ENCODE peak calls at places on chromosomes 13 and 19, in eight cellular contexts. One of them, this sample, is unnamed.

GRCh38 chr13:49443327-49443688 is 556 bp downstream of the CAB39L start:
- DNase-seq in osteoblast: no peak
- DNase-seq in CD8-positive, alpha-beta memory T cell: no peak
- DNase-seq in BE2C: no peak
- DNase-seq in heart left ventricle: no peak
- DNase-seq in heart right ventricle: no peak
- DNase-seq in NT2/D1: no peak
- DNase-seq in body of pancreas: no peak
- DNase-seq in this sample: peak; percentile 20

GRCh38 chr13:25977216-25977615 is 74.6 kb downstream of the SHISA2 start:
- DNase-seq in body of pancreas: peak; percentile 19
- DNase-seq in heart right ventricle: no peak
- DNase-seq in NT2/D1: peak; percentile 60
- DNase-seq in BE2C: no peak
- DNase-seq in heart left ventricle: no peak
- DNase-seq in CD8-positive, alpha-beta memory T cell: no peak
- DNase-seq in osteoblast: no peak
- DNase-seq in this sample: peak; percentile 78

GRCh38 chr19:7199613-7200533 is 94.3 kb downstream of the INSR start:
- DNase-seq in heart right ventricle: no peak
- DNase-seq in body of pancreas: peak; percentile 74
- DNase-seq in NT2/D1: no peak
- DNase-seq in BE2C: no peak
- DNase-seq in CD8-positive, alpha-beta memory T cell: no peak
- DNase-seq in heart left ventricle: no peak
- DNase-seq in osteoblast: peak; percentile 45
- DNase-seq in this sample: no peak

GRCh38 chr13:74132768-74133656 is 1.2 kb downstream of the KLF12 start:
- DNase-seq in CD8-positive, alpha-beta memory T cell: peak; percentile 70
- DNase-seq in body of pancreas: no peak
- DNase-seq in heart right ventricle: peak; percentile 32
- DNase-seq in osteoblast: peak; percentile 74
- DNase-seq in BE2C: peak; percentile 27
- DNase-seq in heart left ventricle: peak; percentile 51
- DNase-seq in NT2/D1: peak; percentile 25
- DNase-seq in this sample: peak; percentile 56

GRCh38 chr13:46642254-46642653 is 89.3 kb downstream of the LRCH1 start:
- DNase-seq in osteoblast: no peak
- DNase-seq in heart right ventricle: no peak
- DNase-seq in body of pancreas: no peak
- DNase-seq in heart left ventricle: no peak
- DNase-seq in CD8-positive, alpha-beta memory T cell: no peak
- DNase-seq in BE2C: no peak
- DNase-seq in NT2/D1: no peak
- DNase-seq in this sample: no peak

GRCh38 chr19:30256510-30256850 is 115.7 kb upstream of the ZNF536 start:
- DNase-seq in heart left ventricle: no peak
- DNase-seq in osteoblast: no peak
- DNase-seq in body of pancreas: no peak
- DNase-seq in BE2C: peak; percentile 28
- DNase-seq in NT2/D1: no peak
- DNase-seq in CD8-positive, alpha-beta memory T cell: no peak
- DNase-seq in heart right ventricle: no peak
- DNase-seq in this sample: no peak

GRCh38 chr19:16330368-16330801 is 5.8 kb downstream of the KLF2 start:
- DNase-seq in osteoblast: peak; percentile 95
- DNase-seq in heart left ventricle: peak; percentile 75
- DNase-seq in NT2/D1: no peak
- DNase-seq in BE2C: peak; percentile 18
- DNase-seq in heart right ventricle: peak; percentile 66
- DNase-seq in CD8-positive, alpha-beta memory T cell: peak; percentile 98
- DNase-seq in body of pancreas: peak; percentile 66
- DNase-seq in this sample: no peak

GRCh38 chr13:100825551-100825950 is 151.0 kb upstream of the TMTC4 start:
- DNase-seq in BE2C: no peak
- DNase-seq in heart right ventricle: no peak
- DNase-seq in NT2/D1: no peak
- DNase-seq in heart left ventricle: no peak
- DNase-seq in osteoblast: no peak
- DNase-seq in body of pancreas: no peak
- DNase-seq in CD8-positive, alpha-beta memory T cell: no peak
- DNase-seq in this sample: no peak

GRCh38 chr19:56144396-56144795 is 3.3 kb downstream of the ZNF444 start:
- DNase-seq in CD8-positive, alpha-beta memory T cell: no peak
- DNase-seq in BE2C: no peak
- DNase-seq in body of pancreas: peak; percentile 56
- DNase-seq in NT2/D1: no peak
- DNase-seq in heart right ventricle: no peak
- DNase-seq in heart left ventricle: no peak
- DNase-seq in osteoblast: peak; percentile 90
- DNase-seq in this sample: no peak

GRCh38 chr13:40653558-40654318 is 12.7 kb downstream of the FOXO1 start:
- DNase-seq in BE2C: no peak
- DNase-seq in osteoblast: no peak
- DNase-seq in body of pancreas: no peak
- DNase-seq in CD8-positive, alpha-beta memory T cell: no peak
- DNase-seq in heart right ventricle: no peak
- DNase-seq in heart left ventricle: no peak
- DNase-seq in NT2/D1: no peak
- DNase-seq in this sample: no peak

GRCh38 chr19:39265321-39265916 is 2.8 kb upstream of the IFNL2 start:
- DNase-seq in osteoblast: peak; percentile 80
- DNase-seq in body of pancreas: no peak
- DNase-seq in CD8-positive, alpha-beta memory T cell: peak; percentile 41
- DNase-seq in NT2/D1: no peak
- DNase-seq in heart right ventricle: no peak
- DNase-seq in heart left ventricle: no peak
- DNase-seq in BE2C: peak; percentile 14
- DNase-seq in this sample: peak; percentile 82

GRCh38 chr19:5447700-5448311 is 7.4 kb upstream of the ZNRF4 start:
- DNase-seq in CD8-positive, alpha-beta memory T cell: no peak
- DNase-seq in osteoblast: no peak
- DNase-seq in heart left ventricle: no peak
- DNase-seq in heart right ventricle: no peak
- DNase-seq in body of pancreas: no peak
- DNase-seq in BE2C: no peak
- DNase-seq in NT2/D1: no peak
- DNase-seq in this sample: no peak

GRCh38 chr19:35354898-35355297 is 3.4 kb upstream of the FFAR3 start:
- DNase-seq in body of pancreas: no peak
- DNase-seq in heart left ventricle: no peak
- DNase-seq in CD8-positive, alpha-beta memory T cell: no peak
- DNase-seq in NT2/D1: no peak
- DNase-seq in BE2C: no peak
- DNase-seq in heart right ventricle: no peak
- DNase-seq in osteoblast: no peak
- DNase-seq in this sample: peak; percentile 6

GRCh38 chr19:45643024-45643926 is 4.1 kb upstream of the EML2 start:
- DNase-seq in NT2/D1: peak; percentile 74
- DNase-seq in osteoblast: peak; percentile 99
- DNase-seq in CD8-positive, alpha-beta memory T cell: peak; percentile 89
- DNase-seq in body of pancreas: peak; percentile 83
- DNase-seq in heart left ventricle: peak; percentile 81
- DNase-seq in BE2C: peak; percentile 92
- DNase-seq in heart right ventricle: peak; percentile 91
- DNase-seq in this sample: peak; percentile 95

GRCh38 chr13:57418067-57418677 is 213.4 kb upstream of the PCDH17 start:
- DNase-seq in heart left ventricle: no peak
- DNase-seq in body of pancreas: no peak
- DNase-seq in heart right ventricle: no peak
- DNase-seq in BE2C: no peak
- DNase-seq in CD8-positive, alpha-beta memory T cell: no peak
- DNase-seq in osteoblast: no peak
- DNase-seq in NT2/D1: no peak
- DNase-seq in this sample: no peak

GRCh38 chr13:51587372-51587771 is 3.1 kb downstream of the WDFY2 start:
- DNase-seq in osteoblast: no peak
- DNase-seq in body of pancreas: no peak
- DNase-seq in CD8-positive, alpha-beta memory T cell: no peak
- DNase-seq in BE2C: no peak
- DNase-seq in NT2/D1: no peak
- DNase-seq in heart left ventricle: no peak
- DNase-seq in heart right ventricle: no peak
- DNase-seq in this sample: no peak

GRCh38 chr13:98664047-98664446 is 87.1 kb upstream of the STK24 start:
- DNase-seq in body of pancreas: no peak
- DNase-seq in heart left ventricle: no peak
- DNase-seq in CD8-positive, alpha-beta memory T cell: no peak
- DNase-seq in NT2/D1: no peak
- DNase-seq in osteoblast: peak; percentile 91
- DNase-seq in BE2C: no peak
- DNase-seq in heart right ventricle: no peak
- DNase-seq in this sample: no peak

DNA sequence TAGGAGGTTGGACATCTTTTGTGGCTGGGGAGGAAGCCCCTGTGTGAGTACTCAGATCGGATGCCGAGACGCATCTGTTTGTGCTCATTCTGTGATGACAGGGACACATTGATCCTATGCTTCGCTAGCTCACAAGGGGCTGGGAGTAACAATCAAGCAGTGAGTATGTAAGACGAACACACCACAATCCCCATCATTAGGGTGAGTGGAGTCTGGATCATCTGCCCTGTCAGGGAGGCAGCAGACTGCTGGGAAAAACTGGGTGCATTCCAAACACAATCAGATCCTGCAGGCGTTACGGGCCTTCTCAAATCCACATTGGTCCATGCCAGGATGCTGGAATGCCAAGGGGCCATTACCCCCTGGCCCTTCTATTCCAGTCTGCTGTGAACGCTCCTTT is 64.1 kb upstream of the TSHZ3 start:
- DNase-seq in CD8-positive, alpha-beta memory T cell: no peak
- DNase-seq in osteoblast: no peak
- DNase-seq in NT2/D1: no peak
- DNase-seq in heart left ventricle: no peak
- DNase-seq in heart right ventricle: no peak
- DNase-seq in body of pancreas: no peak
- DNase-seq in BE2C: no peak
- DNase-seq in this sample: no peak
- H3K27me3 ChIP-seq in CD8-positive, alpha-beta memory T cell: peaks cover 10% of the 10 kb centered on the region
- H3K27me3 ChIP-seq in osteoblast: peaks cover 19% of the 10 kb centered on the region
- H3K27me3 ChIP-seq in NT2/D1: no peaks in the 10 kb centered on the region
- H3K27me3 ChIP-seq in heart left ventricle: no peaks in the 10 kb centered on the region
- H3K27me3 ChIP-seq in heart right ventricle: peaks cover 16% of the 10 kb centered on the region
- H3K27me3 ChIP-seq in body of pancreas: no peaks in the 10 kb centered on the region
- H3K27me3 ChIP-seq in BE2C: no peaks in the 10 kb centered on the region
- H3K27me3 ChIP-seq in this sample: no peaks in the 10 kb centered on the region

GRCh38 chr19:48631254-48631653 is 5.9 kb downstream of the DBP start:
- DNase-seq in heart right ventricle: no peak
- DNase-seq in BE2C: no peak
- DNase-seq in osteoblast: peak; percentile 89
- DNase-seq in CD8-positive, alpha-beta memory T cell: no peak
- DNase-seq in body of pancreas: no peak
- DNase-seq in NT2/D1: no peak
- DNase-seq in heart left ventricle: no peak
- DNase-seq in this sample: no peak
- H3K36me3 ChIP-seq in heart right ventricle: peaks cover 3% of the 10 kb centered on the region
- H3K36me3 ChIP-seq in BE2C: no peaks in the 10 kb centered on the region
- H3K36me3 ChIP-seq in osteoblast: no peaks in the 10 kb centered on the region
- H3K36me3 ChIP-seq in CD8-positive, alpha-beta memory T cell: peaks cover 30% of the 10 kb centered on the region
- H3K36me3 ChIP-seq in body of pancreas: no peaks in the 10 kb centered on the region
- H3K36me3 ChIP-seq in NT2/D1: peaks cover 12% of the 10 kb centered on the region
- H3K36me3 ChIP-seq in heart left ventricle: no peaks in the 10 kb centered on the region
- H3K36me3 ChIP-seq in this sample: peaks cover 2% of the 10 kb centered on the region

GRCh38 chr13:113842336-113843062 is 21.4 kb downstream of the GAS6 start:
- DNase-seq in osteoblast: no peak
- DNase-seq in body of pancreas: no peak
- DNase-seq in BE2C: no peak
- DNase-seq in heart right ventricle: no peak
- DNase-seq in NT2/D1: no peak
- DNase-seq in heart left ventricle: no peak
- DNase-seq in CD8-positive, alpha-beta memory T cell: no peak
- DNase-seq in this sample: no peak

GRCh38 chr13:113839536-113840204 is 24.2 kb downstream of the GAS6 start:
- DNase-seq in heart left ventricle: peak; percentile 74
- DNase-seq in BE2C: no peak
- DNase-seq in heart right ventricle: peak; percentile 65
- DNase-seq in CD8-positive, alpha-beta memory T cell: no peak
- DNase-seq in body of pancreas: peak; percentile 74
- DNase-seq in osteoblast: no peak
- DNase-seq in NT2/D1: no peak
- DNase-seq in this sample: no peak

GRCh38 chr13:113838711-113839201 is 25.1 kb downstream of the GAS6 start:
- DNase-seq in NT2/D1: no peak
- DNase-seq in body of pancreas: no peak
- DNase-seq in heart right ventricle: peak; percentile 24
- DNase-seq in heart left ventricle: no peak
- DNase-seq in CD8-positive, alpha-beta memory T cell: no peak
- DNase-seq in BE2C: no peak
- DNase-seq in osteoblast: no peak
- DNase-seq in this sample: no peak

GRCh38 chr13:113841355-113841653 is 22.6 kb downstream of the GAS6 start:
- DNase-seq in BE2C: no peak
- DNase-seq in heart right ventricle: no peak
- DNase-seq in CD8-positive, alpha-beta memory T cell: no peak
- DNase-seq in body of pancreas: no peak
- DNase-seq in osteoblast: no peak
- DNase-seq in NT2/D1: no peak
- DNase-seq in heart left ventricle: no peak
- DNase-seq in this sample: no peak

DNA sequence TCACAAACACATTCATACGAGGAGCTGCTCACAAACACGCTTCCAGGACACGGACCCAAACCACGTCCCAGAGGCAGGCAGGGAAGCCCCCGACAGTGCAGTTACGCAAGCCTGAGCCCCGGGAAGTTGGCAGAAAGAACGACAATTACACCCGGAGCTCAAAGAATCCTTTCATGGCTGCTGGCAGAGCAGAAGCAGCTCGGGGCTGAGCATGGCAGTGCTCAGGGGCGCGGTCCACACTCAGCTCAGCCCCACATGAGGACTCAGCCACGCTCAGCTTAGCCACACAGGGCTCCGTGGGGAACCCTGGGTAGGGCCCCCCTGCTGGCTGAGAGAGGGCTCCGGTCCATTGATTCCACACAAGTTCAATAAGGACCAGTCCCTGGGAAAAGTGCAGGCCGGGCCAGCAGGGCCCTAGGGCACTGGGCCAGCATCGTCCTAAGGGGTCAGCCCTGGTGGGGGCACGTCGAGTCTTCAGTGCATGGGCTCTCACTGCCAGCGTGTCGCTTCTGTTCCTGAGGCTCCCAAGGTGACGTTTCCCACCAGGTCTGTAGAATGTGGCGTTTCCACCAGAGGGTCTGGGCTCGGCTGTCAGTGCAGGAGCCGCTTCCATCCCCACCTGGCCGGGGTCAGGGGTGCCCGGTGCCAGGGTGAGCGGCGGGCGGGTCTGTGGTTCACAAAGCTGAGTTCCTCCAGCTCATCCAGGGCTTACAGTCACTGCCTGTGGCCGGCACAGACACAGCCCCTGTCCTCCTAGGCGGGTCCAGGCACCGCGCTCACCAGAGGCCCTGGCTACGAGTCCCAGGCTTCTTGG is 23.1 kb downstream of the GAS6 start:
- DNase-seq in body of pancreas: no peak
- DNase-seq in NT2/D1: no peak
- DNase-seq in CD8-positive, alpha-beta memory T cell: no peak
- DNase-seq in heart right ventricle: no peak
- DNase-seq in BE2C: no peak
- DNase-seq in heart left ventricle: no peak
- DNase-seq in osteoblast: no peak
- DNase-seq in this sample: no peak
- H3K27me3 ChIP-seq in body of pancreas: no peaks in the 10 kb centered on the region
- H3K27me3 ChIP-seq in NT2/D1: no peaks in the 10 kb centered on the region
- H3K27me3 ChIP-seq in CD8-positive, alpha-beta memory T cell: no peaks in the 10 kb centered on the region
- H3K27me3 ChIP-seq in heart right ventricle: no peaks in the 10 kb centered on the region
- H3K27me3 ChIP-seq in BE2C: no peaks in the 10 kb centered on the region
- H3K27me3 ChIP-seq in heart left ventricle: no peaks in the 10 kb centered on the region
- H3K27me3 ChIP-seq in osteoblast: no peaks in the 10 kb centered on the region
- H3K27me3 ChIP-seq in this sample: no peaks in the 10 kb centered on the region

GRCh38 chr19:52653161-52653560 is 15.0 kb upstream of the ZNF83 start:
- DNase-seq in NT2/D1: no peak
- DNase-seq in heart right ventricle: no peak
- DNase-seq in osteoblast: no peak
- DNase-seq in BE2C: no peak
- DNase-seq in CD8-positive, alpha-beta memory T cell: no peak
- DNase-seq in heart left ventricle: no peak
- DNase-seq in body of pancreas: no peak
- DNase-seq in this sample: no peak
- H3K36me3 ChIP-seq in NT2/D1: peaks cover 69% of the 10 kb centered on the region
- H3K36me3 ChIP-seq in heart right ventricle: no peaks in the 10 kb centered on the region
- H3K36me3 ChIP-seq in osteoblast: peaks cover 28% of the 10 kb centered on the region
- H3K36me3 ChIP-seq in BE2C: peaks cover 8% of the 10 kb centered on the region
- H3K36me3 ChIP-seq in CD8-positive, alpha-beta memory T cell: peaks cover 22% of the 10 kb centered on the region
- H3K36me3 ChIP-seq in heart left ventricle: peaks cover 25% of the 10 kb centered on the region
- H3K36me3 ChIP-seq in body of pancreas: peaks cover 5% of the 10 kb centered on the region
- H3K36me3 ChIP-seq in this sample: no peaks in the 10 kb centered on the region